ENCODE peak calls at places on chromosomes 1 and 21, in six cellular contexts. One of them, this sample, is unnamed.

GRCh38 chr1:152190589-152190988 is 31.6 kb upstream of the RPTN start:
- DNase-seq in GM12891: no peak
- DNase-seq in K562: no peak
- DNase-seq in HepG2: no peak
- DNase-seq in H1: no peak
- DNase-seq in GM12878: no peak
- DNase-seq in this sample: no peak

GRCh38 chr1:183586897-183587296 is 3.4 kb downstream of the NCF2 start:
- DNase-seq in GM12891: no peak
- DNase-seq in K562: no peak
- DNase-seq in HepG2: no peak
- DNase-seq in H1: no peak
- DNase-seq in GM12878: no peak
- DNase-seq in this sample: no peak

GRCh38 chr21:45379901-45380330 is 25.0 kb upstream of the COL18A1 start:
- DNase-seq in GM12891: no peak
- DNase-seq in K562: no peak
- DNase-seq in HepG2: no peak
- DNase-seq in H1: no peak
- DNase-seq in GM12878: no peak
- DNase-seq in this sample: no peak

GRCh38 chr1:87200875-87201638 is 127.6 kb upstream of the LMO4 start:
- DNase-seq in GM12891: no peak
- DNase-seq in K562: no peak
- DNase-seq in HepG2: no peak
- DNase-seq in H1: no peak
- DNase-seq in GM12878: no peak
- DNase-seq in this sample: no peak

GRCh38 chr1:235923466-235924008 is 56.8 kb upstream of the LYST start:
- DNase-seq in GM12891: no peak
- DNase-seq in K562: no peak
- DNase-seq in HepG2: no peak
- DNase-seq in H1: no peak
- DNase-seq in GM12878: no peak
- DNase-seq in this sample: no peak

GRCh38 chr21:46058339-46059145 is 39.4 kb upstream of the COL6A2 start:
- DNase-seq in GM12891: no peak
- DNase-seq in K562: no peak
- DNase-seq in HepG2: no peak
- DNase-seq in H1: no peak
- DNase-seq in GM12878: no peak
- DNase-seq in this sample: no peak

GRCh38 chr1:74790453-74790852 is 57.5 kb downstream of the TYW3 start:
- DNase-seq in GM12891: no peak
- DNase-seq in K562: no peak
- DNase-seq in HepG2: no peak
- DNase-seq in H1: no peak
- DNase-seq in GM12878: no peak
- DNase-seq in this sample: no peak

GRCh38 chr1:200802865-200803512 is 64.3 kb downstream of the CAMSAP2 start:
- DNase-seq in GM12891: peak
- DNase-seq in K562: peak
- DNase-seq in HepG2: peak
- DNase-seq in H1: peak
- DNase-seq in GM12878: peak
- DNase-seq in this sample: peak

GRCh38 chr1:45630429-45630828 is 6.6 kb upstream of the CCDC17 start:
- DNase-seq in GM12891: no peak
- DNase-seq in K562: no peak
- DNase-seq in HepG2: no peak
- DNase-seq in H1: no peak
- DNase-seq in GM12878: no peak
- DNase-seq in this sample: no peak

GRCh38 chr1:233121947-233122559 is 171.6 kb downstream of the NTPCR start:
- DNase-seq in GM12891: no peak
- DNase-seq in K562: no peak
- DNase-seq in HepG2: no peak
- DNase-seq in H1: no peak
- DNase-seq in GM12878: no peak
- DNase-seq in this sample: no peak

GRCh38 chr21:16330340-16331319 is 600.8 kb downstream of the USP25 start:
- DNase-seq in GM12891: no peak
- DNase-seq in K562: no peak
- DNase-seq in HepG2: peak
- DNase-seq in H1: no peak
- DNase-seq in GM12878: no peak
- DNase-seq in this sample: no peak

GRCh38 chr1:160078392-160079195 is 2.7 kb upstream of the KCNJ9 start:
- DNase-seq in GM12891: peak
- DNase-seq in K562: peak
- DNase-seq in HepG2: peak
- DNase-seq in H1: no peak
- DNase-seq in GM12878: no peak
- DNase-seq in this sample: peak

GRCh38 chr1:20404466-20404865 is 81.5 kb downstream of the CAMK2N1 start:
- DNase-seq in GM12891: no peak
- DNase-seq in K562: no peak
- DNase-seq in HepG2: no peak
- DNase-seq in H1: no peak
- DNase-seq in GM12878: no peak
- DNase-seq in this sample: no peak

GRCh38 chr1:10528066-10529014 is 53.6 kb downstream of the PEX14 start:
- DNase-seq in GM12891: no peak
- DNase-seq in K562: no peak
- DNase-seq in HepG2: no peak
- DNase-seq in H1: no peak
- DNase-seq in GM12878: no peak
- DNase-seq in this sample: no peak

GRCh38 chr1:65459397-65459768 is 38.9 kb downstream of the LEPR start:
- DNase-seq in GM12891: peak
- DNase-seq in K562: no peak
- DNase-seq in HepG2: peak
- DNase-seq in H1: no peak
- DNase-seq in GM12878: peak
- DNase-seq in this sample: peak

GRCh38 chr1:186094170-186094569 is 280.9 kb downstream of the TPR start:
- DNase-seq in GM12891: no peak
- DNase-seq in K562: no peak
- DNase-seq in HepG2: no peak
- DNase-seq in H1: no peak
- DNase-seq in GM12878: no peak
- DNase-seq in this sample: no peak

GRCh38 chr1:111602974-111603373 is 16.6 kb upstream of the RAP1A start:
- DNase-seq in GM12891: no peak
- DNase-seq in K562: no peak
- DNase-seq in HepG2: no peak
- DNase-seq in H1: no peak
- DNase-seq in GM12878: no peak
- DNase-seq in this sample: no peak

GRCh38 chr1:206469933-206470691 is at the start of gene IKBKE:
- DNase-seq in GM12891: peak
- DNase-seq in K562: no peak
- DNase-seq in HepG2: peak
- DNase-seq in H1: no peak
- DNase-seq in GM12878: no peak
- DNase-seq in this sample: peak

GRCh38 chr1:41483960-41484844 is at the start of gene EDN2:
- DNase-seq in GM12891: no peak
- DNase-seq in K562: no peak
- DNase-seq in HepG2: no peak
- DNase-seq in H1: no peak
- DNase-seq in GM12878: no peak
- DNase-seq in this sample: no peak

GRCh38 chr1:50023292-50024159 is at the start of gene AGBL4:
- DNase-seq in GM12891: no peak
- DNase-seq in K562: peak
- DNase-seq in HepG2: no peak
- DNase-seq in H1: no peak
- DNase-seq in GM12878: no peak
- DNase-seq in this sample: no peak

GRCh38 chr1:17306407-17306806 is 1.6 kb upstream of the PADI4 start:
- DNase-seq in GM12891: no peak
- DNase-seq in K562: no peak
- DNase-seq in HepG2: no peak
- DNase-seq in H1: no peak
- DNase-seq in GM12878: no peak
- DNase-seq in this sample: no peak

GRCh38 chr1:201774224-201774982 is 54.6 kb upstream of the IPO9 start:
- DNase-seq in GM12891: no peak
- DNase-seq in K562: no peak
- DNase-seq in HepG2: no peak
- DNase-seq in H1: no peak
- DNase-seq in GM12878: no peak
- DNase-seq in this sample: no peak

GRCh38 chr1:47424336-47424982 is 8.4 kb downstream of the FOXE3 start:
- DNase-seq in GM12891: no peak
- DNase-seq in K562: peak
- DNase-seq in HepG2: peak
- DNase-seq in H1: no peak
- DNase-seq in GM12878: no peak
- DNase-seq in this sample: no peak

GRCh38 chr1:224554056-224554455 is 62.1 kb upstream of the CNIH3 start:
- DNase-seq in GM12891: no peak
- DNase-seq in K562: no peak
- DNase-seq in HepG2: no peak
- DNase-seq in H1: no peak
- DNase-seq in GM12878: no peak
- DNase-seq in this sample: no peak

GRCh38 chr1:154627247-154628121 is 19.5 kb upstream of the ADAR start:
- DNase-seq in GM12891: peak
- DNase-seq in K562: peak
- DNase-seq in HepG2: peak
- DNase-seq in H1: no peak
- DNase-seq in GM12878: no peak
- DNase-seq in this sample: peak

GRCh38 chr1:78247079-78247478 is 201.3 kb downstream of the GIPC2 start:
- DNase-seq in GM12891: no peak
- DNase-seq in K562: no peak
- DNase-seq in HepG2: no peak
- DNase-seq in H1: no peak
- DNase-seq in GM12878: no peak
- DNase-seq in this sample: no peak
- TF ChIP-seq POLR2AphosphoS5 in GM12891: no peak
- TF ChIP-seq POLR2AphosphoS5 in K562: no peak
- TF ChIP-seq POLR2AphosphoS5 in HepG2: no peak
- TF ChIP-seq POLR2AphosphoS5 in H1: no peak
- TF ChIP-seq POLR2AphosphoS5 in GM12878: no peak
- TF ChIP-seq POLR2AphosphoS5 in this sample: no peak

GRCh38 chr1:6393400-6394187 is at the start of gene ACOT7:
- DNase-seq in GM12891: peak
- DNase-seq in K562: peak
- DNase-seq in HepG2: peak
- DNase-seq in H1: no peak
- DNase-seq in GM12878: peak
- DNase-seq in this sample: peak
- TF ChIP-seq POLR2A in GM12891: no peak
- TF ChIP-seq POLR2A in K562: peak
- TF ChIP-seq POLR2A in HepG2: peak
- TF ChIP-seq POLR2A in H1: no peak
- TF ChIP-seq POLR2A in GM12878: peak
- TF ChIP-seq POLR2A in this sample: peak

GRCh38 chr1:204338997-204339396 is 20.7 kb downstream of the PLEKHA6 start:
- DNase-seq in GM12891: no peak
- DNase-seq in K562: no peak
- DNase-seq in HepG2: no peak
- DNase-seq in H1: no peak
- DNase-seq in GM12878: no peak
- DNase-seq in this sample: no peak

GRCh38 chr1:204342310-204342709 is 17.4 kb downstream of the PLEKHA6 start:
- DNase-seq in GM12891: no peak
- DNase-seq in K562: no peak
- DNase-seq in HepG2: no peak
- DNase-seq in H1: no peak
- DNase-seq in GM12878: no peak
- DNase-seq in this sample: no peak

GRCh38 chr1:204338359-204338758 is 21.4 kb downstream of the PLEKHA6 start:
- DNase-seq in GM12891: no peak
- DNase-seq in K562: no peak
- DNase-seq in HepG2: no peak
- DNase-seq in H1: no peak
- DNase-seq in GM12878: no peak
- DNase-seq in this sample: no peak

GRCh38 chr1:204341380-204341779 is 18.3 kb downstream of the PLEKHA6 start:
- DNase-seq in GM12891: no peak
- DNase-seq in K562: no peak
- DNase-seq in HepG2: peak
- DNase-seq in H1: no peak
- DNase-seq in GM12878: no peak
- DNase-seq in this sample: no peak

GRCh38 chr1:204340137-204340536 is 19.6 kb downstream of the PLEKHA6 start:
- DNase-seq in GM12891: no peak
- DNase-seq in K562: no peak
- DNase-seq in HepG2: no peak
- DNase-seq in H1: no peak
- DNase-seq in GM12878: no peak
- DNase-seq in this sample: no peak
- TF ChIP-seq TAF1 in GM12891: no peak
- TF ChIP-seq TAF1 in K562: no peak
- TF ChIP-seq TAF1 in HepG2: no peak
- TF ChIP-seq TAF1 in H1: no peak
- TF ChIP-seq TAF1 in GM12878: no peak
- TF ChIP-seq TAF1 in this sample: no peak

GRCh38 chr1:84505167-84506001 is 802 bp upstream of the SPATA1 start:
- DNase-seq in GM12891: peak
- DNase-seq in K562: peak
- DNase-seq in HepG2: peak
- DNase-seq in H1: no peak
- DNase-seq in GM12878: no peak
- DNase-seq in this sample: peak

GRCh38 chr1:84506002-84506728 is at the start of the genes GNG5 and SPATA1:
- DNase-seq in GM12891: peak
- DNase-seq in K562: peak
- DNase-seq in HepG2: peak
- DNase-seq in H1: peak
- DNase-seq in GM12878: peak
- DNase-seq in this sample: peak

GRCh38 chr1:84502892-84503291 is 3.3 kb upstream of the SPATA1 start:
- DNase-seq in GM12891: no peak
- DNase-seq in K562: no peak
- DNase-seq in HepG2: no peak
- DNase-seq in H1: no peak
- DNase-seq in GM12878: no peak
- DNase-seq in this sample: no peak

GRCh38 chr1:84506729-84507453 is 510 bp upstream of the GNG5 start:
- DNase-seq in GM12891: no peak
- DNase-seq in K562: no peak
- DNase-seq in HepG2: no peak
- DNase-seq in H1: no peak
- DNase-seq in GM12878: no peak
- DNase-seq in this sample: no peak

DNA sequence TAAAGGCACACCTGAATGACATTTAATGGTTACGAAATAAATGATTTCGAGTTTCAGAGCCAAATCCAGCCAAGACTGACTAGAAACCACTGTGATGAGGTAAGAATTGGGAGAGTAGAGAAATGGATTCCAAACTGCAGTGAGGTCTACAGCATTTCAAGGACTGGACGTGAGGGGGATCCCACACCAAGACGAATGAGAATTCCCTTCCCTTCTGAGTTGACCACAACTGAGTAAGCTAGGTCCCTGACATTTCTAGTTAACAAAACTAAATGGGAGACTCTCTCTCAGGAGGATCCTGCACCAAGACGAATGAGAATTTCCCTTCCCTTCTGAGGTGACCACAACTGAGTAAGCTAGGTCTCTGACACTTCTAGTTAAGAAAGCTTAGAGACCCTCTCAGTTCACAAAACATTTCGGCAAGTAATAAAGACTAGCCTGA is 1.6 kb upstream of the SPATA1 start:
- DNase-seq in GM12891: no peak
- DNase-seq in K562: no peak
- DNase-seq in HepG2: no peak
- DNase-seq in H1: no peak
- DNase-seq in GM12878: no peak
- DNase-seq in this sample: no peak
- TF ChIP-seq POLR2AphosphoS5 in GM12891: no peak
- TF ChIP-seq POLR2AphosphoS5 in K562: no peak
- TF ChIP-seq POLR2AphosphoS5 in HepG2: no peak
- TF ChIP-seq POLR2AphosphoS5 in H1: no peak
- TF ChIP-seq POLR2AphosphoS5 in GM12878: no peak
- TF ChIP-seq POLR2AphosphoS5 in this sample: no peak